ENCODE peak calls at places on chromosomes 7 and 10, in ten cellular contexts. I is NCI-H2081 treated with DMSO at 0.1 percent for 48 hours; C is midbrain; Q is activated CD8-positive, alpha-beta memory T cell treated with anti-CD3 and anti-CD28 coated beads for 1 hour; B is B cell; E is RWPE1; G is MM.1S; O is AG20443; F is neuronal stem cell; R is epithelial cell of proximal tubule. K is an unnamed sample.

GRCh38 chr10:3399756-3400155 is 227.2 kb upstream of the PITRM1 start:
- DNase-seq in I (no peak), C (no peak), Q (no peak), B (no peak), E (no peak), G (no peak), O (no peak), F (no peak), R (no peak), K (no peak)

GRCh38 chr7:117837841-117838240 is 35.4 kb downstream of the CTTNBP2 start:
- DNase-seq in I (no peak), C (no peak), Q (no peak), B (no peak), E (no peak), G (peak), O (no peak), F (no peak), R (no peak), K (no peak)

GRCh38 chr7:1673581-1674102 is 3.6 kb downstream of the ELFN1 start:
- DNase-seq in I (no peak), C (no peak), Q (no peak), B (no peak), E (no peak), G (no peak), O (no peak), F (no peak), R (no peak), K (no peak)

GRCh38 chr7:36949711-36950600 is 225.7 kb upstream of the AOAH start:
- DNase-seq in I (no peak), C (peak), Q (no peak), B (no peak), E (no peak), G (no peak), O (no peak), F (no peak), R (no peak), K (no peak)

GRCh38 chr10:112275512-112276245 is 7.5 kb upstream of the TECTB start:
- DNase-seq in I (no peak), C (no peak), Q (no peak), B (no peak), E (no peak), G (no peak), O (no peak), F (no peak), R (no peak), K (no peak)

GRCh38 chr10:117652228-117653169 is 110.0 kb downstream of the EMX2 start:
- DNase-seq in I (no peak), C (no peak), Q (no peak), B (no peak), E (no peak), G (no peak), O (no peak), F (no peak), R (no peak), K (no peak)

GRCh38 chr10:1402016-1402820 is 335.1 kb downstream of the ADARB2 start:
- DNase-seq in I (no peak), C (no peak), Q (no peak), B (no peak), E (no peak), G (no peak), O (no peak), F (no peak), R (no peak), K (no peak)

GRCh38 chr7:111183373-111183772 is 92.4 kb downstream of the LRRN3 start:
- DNase-seq in I (no peak), C (no peak), Q (no peak), B (no peak), E (no peak), G (no peak), O (no peak), F (no peak), R (no peak), K (no peak)

GRCh38 chr10:12681250-12681649 is 320.3 kb downstream of the CCDC3 start:
- DNase-seq in I (no peak), C (no peak), Q (no peak), B (no peak), E (no peak), G (no peak), O (no peak), F (no peak), R (no peak), K (no peak)